ENCODE peak calls at places on chromosomes 6 and 20, in eight cellular contexts. N is body of pancreas, P is spleen, I is heart left ventricle, J is HCT116, T is coronary artery, W is endodermal cell, H is stomach. Z is an unnamed sample.

GRCh38 chr6:38996676-38997075 is 51.9 kb upstream of the GLP1R start:
- DNase-seq in N (no peak), P (no peak), W (no peak), J (no peak), I (peak; percentile 18), H (no peak), T (no peak), Z (no peak)

GRCh38 chr20:57006411-57007170 is 259.9 kb downstream of the BMP7 start:
- DNase-seq in T (no peak), J (no peak), W (no peak), H (no peak), N (no peak), I (no peak), P (no peak), Z (no peak)

GRCh38 chr6:152368761-152369624 is 268.2 kb downstream of the SYNE1 start:
- DNase-seq in P (no peak), H (peak; percentile 26), J (no peak), I (peak; percentile 40), T (no peak), W (no peak), N (peak; percentile 53), Z (no peak)

GRCh38 chr20:47111576-47111975 is 216.9 kb downstream of the EYA2 start:
- DNase-seq in N (no peak), P (no peak), J (no peak), W (no peak), H (no peak), I (no peak), T (no peak), Z (no peak)

GRCh38 chr20:29296256-29297230 is 1960.9 kb upstream of the DEFB115 start:
- DNase-seq in H (no peak), J (no peak), W (no peak), T (no peak), N (no peak), P (no peak), I (no peak), Z (no peak)

GRCh38 chr20:46681032-46681854 is 8.0 kb downstream of the TP53RK start:
- DNase-seq in P (no peak), N (peak; percentile 78), J (no peak), I (peak; percentile 35), W (peak; percentile 93), H (peak; percentile 80), T (no peak), Z (peak; percentile 75)

GRCh38 chr6:41546475-41546865 is 289 bp downstream of the FOXP4 start:
- DNase-seq in N (no peak), H (no peak), J (no peak), P (no peak), W (no peak), I (no peak), T (no peak), Z (no peak)

GRCh38 chr6:97626586-97627441 is 343.8 kb upstream of the MMS22L start:
- DNase-seq in P (no peak), N (no peak), I (no peak), T (no peak), W (no peak), H (no peak), J (no peak), Z (no peak)

GRCh38 chr20:32034581-32035397 is 17.3 kb upstream of the HCK start:
- DNase-seq in T (no peak), J (no peak), W (no peak), H (no peak), N (no peak), I (no peak), P (no peak), Z (no peak)

GRCh38 chr20:46022411-46023147 is 6.4 kb upstream of the SLC12A5 start:
- DNase-seq in J (no peak), I (peak; percentile 60), H (peak; percentile 65), T (no peak), P (peak; percentile 93), W (peak; percentile 91), N (peak; percentile 55), Z (no peak)

GRCh38 chr20:62860924-62861691 is 514 bp downstream of the TCFL5 start:
- DNase-seq in W (peak; percentile 67), I (no peak), J (no peak), N (no peak), P (peak; percentile 91), T (no peak), H (no peak), Z (no peak)

GRCh38 chr6:71531841-71532240 is 243.2 kb downstream of the OGFRL1 start:
- DNase-seq in H (no peak), T (no peak), N (no peak), J (no peak), W (no peak), I (no peak), P (no peak), Z (no peak)

DNA sequence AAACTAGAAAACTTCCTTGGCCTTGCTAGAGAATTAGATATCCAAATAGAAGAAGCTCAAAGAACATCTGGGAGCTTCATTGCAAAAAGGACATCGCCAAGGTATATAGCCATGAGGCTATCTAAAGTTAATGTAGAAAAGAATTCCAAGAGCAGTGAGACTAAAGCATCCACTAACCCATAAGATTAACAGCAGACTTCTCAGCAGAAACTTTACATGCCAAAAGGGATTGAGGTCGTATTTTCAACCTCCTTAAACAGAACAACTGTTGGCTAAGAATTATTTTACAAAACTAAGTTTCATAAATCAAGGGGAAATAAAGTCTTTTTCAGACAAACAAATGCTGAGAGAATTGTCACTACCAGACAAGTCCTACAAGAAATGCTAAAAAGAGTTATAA is 149.1 kb upstream of the COL21A1 start:
- DNase-seq in H (no peak), J (no peak), I (no peak), N (no peak), T (no peak), P (no peak), W (no peak), Z (no peak)
- H3K27ac ChIP-seq in H (no peak overlapping the region), J (no peak overlapping the region), I (no peak overlapping the region), N (no peak overlapping the region), T (no peak overlapping the region), P (no peak overlapping the region), W (no peak overlapping the region), Z (no peak overlapping the region)

GRCh38 chr6:5384276-5384675 is 123.0 kb downstream of the FARS2 start:
- DNase-seq in I (no peak), H (no peak), J (no peak), W (no peak), N (no peak), P (no peak), T (no peak), Z (no peak)
- H3K27ac ChIP-seq in I (no peak overlapping the region), H (no peak overlapping the region), J (no peak overlapping the region), W (no peak overlapping the region), N (no peak overlapping the region), P (no peak overlapping the region), T (no peak overlapping the region), Z (no peak overlapping the region)

GRCh38 chr20:22779878-22780277 is 195.5 kb upstream of the FOXA2 start:
- DNase-seq in I (no peak), P (no peak), W (no peak), N (no peak), J (no peak), H (no peak), T (no peak), Z (no peak)
- H3K27ac ChIP-seq in I (no peak overlapping the region), P (no peak overlapping the region), W (no peak overlapping the region), N (no peak overlapping the region), J (no peak overlapping the region), H (no peak overlapping the region), T (no peak overlapping the region), Z (no peak overlapping the region)

DNA sequence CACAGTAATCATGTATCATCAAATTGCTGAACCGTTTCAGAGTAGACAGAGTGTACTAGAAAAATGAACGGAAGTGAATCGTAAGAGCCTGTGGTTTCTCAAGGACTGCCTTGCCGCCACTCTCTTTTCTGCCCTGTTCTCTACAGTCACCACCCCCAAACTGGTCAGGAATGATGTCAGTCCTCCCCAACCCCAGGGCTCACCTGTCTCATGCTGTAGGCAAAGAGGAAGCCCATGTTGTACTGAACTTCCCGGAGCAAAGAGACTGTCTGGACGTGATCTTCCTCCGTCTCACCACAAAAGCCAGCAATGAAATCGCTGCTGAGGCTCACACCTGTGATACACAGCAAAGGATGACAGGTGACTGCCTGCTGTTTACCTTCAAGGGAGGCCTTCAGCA is 31.0 kb downstream of the CDK5RAP1 start:
- DNase-seq in N (no peak), J (no peak), H (peak; percentile 29), T (no peak), P (peak; percentile 75), I (no peak), W (no peak), Z (no peak)
- H3K27ac ChIP-seq in N (no peak overlapping the region), J (no peak overlapping the region), H (no peak overlapping the region), T (no peak overlapping the region), P (no peak overlapping the region), I (no peak overlapping the region), W (no peak overlapping the region), Z (no peak overlapping the region)

GRCh38 chr20:4689224-4689623 is 32.5 kb upstream of the PRND start:
- DNase-seq in H (no peak), N (no peak), P (no peak), W (no peak), I (no peak), J (no peak), T (no peak), Z (no peak)
- H3K27ac ChIP-seq in H (no peak overlapping the region), N (no peak overlapping the region), P (no peak overlapping the region), W (no peak overlapping the region), I (peak overlapping the region; percentile 96), J (no peak overlapping the region), T (no peak overlapping the region), Z (no peak overlapping the region)

Z was measured in breast epithelium.